ENCODE peak calls at places on chromosomes 16 and 17, in six cellular contexts. F is body of pancreas, G is cardiac muscle cell, R is GM23248, A is ovary, U is neuronal stem cell. Z is an unnamed sample.

GRCh38 chr16:442976-443375 is 17.5 kb downstream of the RAB11FIP3 start:
- DNase-seq in F (no peak), G (no peak), R (no peak), A (no peak), U (no peak), Z (no peak)

GRCh38 chr16:53817117-53817516 is 113.2 kb downstream of the FTO start:
- DNase-seq in F (peak), G (no peak), R (peak), A (no peak), U (no peak), Z (no peak)

GRCh38 chr16:54505479-54506247 is 219.1 kb upstream of the IRX3 start:
- DNase-seq in F (no peak), G (no peak), R (no peak), A (no peak), U (no peak), Z (no peak)

GRCh38 chr17:30519707-30520106 is 42.5 kb downstream of the GOSR1 start:
- DNase-seq in F (no peak), G (no peak), R (peak), A (no peak), U (no peak), Z (no peak)

GRCh38 chr16:379183-379960 is 2.4 kb downstream of the PGAP6 start:
- DNase-seq in F (peak), G (no peak), R (no peak), A (no peak), U (no peak), Z (no peak)

GRCh38 chr16:11283820-11284248 is 2.7 kb upstream of the PRM1 start:
- DNase-seq in F (no peak), G (peak), R (peak), A (no peak), U (no peak), Z (no peak)

GRCh38 chr16:49986351-49987124 is 38.5 kb upstream of the CNEP1R1 start:
- DNase-seq in F (no peak), G (no peak), R (peak), A (no peak), U (no peak), Z (no peak)

GRCh38 chr17:50183439-50184001 is 17.7 kb downstream of the SGCA start:
- DNase-seq in F (no peak), G (no peak), R (peak), A (no peak), U (no peak), Z (no peak)

GRCh38 chr16:47055136-47055885 is 81.8 kb upstream of the DNAJA2 start:
- DNase-seq in F (no peak), G (no peak), R (no peak), A (no peak), U (no peak), Z (no peak)

GRCh38 chr17:4960279-4960922 is 7.2 kb downstream of the SPAG7 start:
- DNase-seq in F (no peak), G (no peak), R (no peak), A (no peak), U (no peak), Z (no peak)

DNA sequence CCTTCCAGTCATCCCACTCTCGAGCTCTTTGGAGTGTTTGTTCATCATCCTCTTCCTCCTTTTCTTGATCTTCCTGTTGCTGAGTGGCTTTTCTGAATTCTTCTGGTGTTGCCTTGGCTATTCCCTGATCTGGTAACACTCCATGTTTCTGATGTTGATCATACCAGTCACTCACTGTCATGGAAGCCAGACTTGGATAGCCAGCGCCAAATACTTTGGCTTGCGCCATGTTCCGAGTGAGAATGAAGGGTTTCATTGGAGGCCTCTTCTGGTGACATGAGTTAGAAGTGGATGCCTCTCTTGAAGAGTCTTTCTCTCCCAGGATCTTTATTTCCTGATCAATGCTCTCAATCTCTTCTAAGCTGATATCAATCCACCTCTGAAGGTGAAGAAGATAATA is 31.2 kb downstream of the TEX14 start:
- DNase-seq in F (no peak), G (no peak), R (no peak), A (no peak), U (no peak), Z (no peak)
- H3K4me3 ChIP-seq in F (no peak), G (no peak), R (no peak), A (no peak), U (no peak), Z (no peak)

GRCh38 chr17:57817299-57817698 is 32.5 kb downstream of the MRPS23 start:
- DNase-seq in F (no peak), G (no peak), R (no peak), A (no peak), U (no peak), Z (no peak)

GRCh38 chr17:57823469-57824401 is 26.1 kb downstream of the MRPS23 start:
- DNase-seq in F (no peak), G (no peak), R (peak), A (no peak), U (no peak), Z (no peak)

GRCh38 chr17:57818066-57818465 is 31.8 kb downstream of the MRPS23 start:
- DNase-seq in F (no peak), G (no peak), R (no peak), A (no peak), U (no peak), Z (no peak)

GRCh38 chr17:57819867-57820266 is 30.0 kb downstream of the MRPS23 start:
- DNase-seq in F (no peak), G (no peak), R (no peak), A (no peak), U (no peak), Z (no peak)

DNA sequence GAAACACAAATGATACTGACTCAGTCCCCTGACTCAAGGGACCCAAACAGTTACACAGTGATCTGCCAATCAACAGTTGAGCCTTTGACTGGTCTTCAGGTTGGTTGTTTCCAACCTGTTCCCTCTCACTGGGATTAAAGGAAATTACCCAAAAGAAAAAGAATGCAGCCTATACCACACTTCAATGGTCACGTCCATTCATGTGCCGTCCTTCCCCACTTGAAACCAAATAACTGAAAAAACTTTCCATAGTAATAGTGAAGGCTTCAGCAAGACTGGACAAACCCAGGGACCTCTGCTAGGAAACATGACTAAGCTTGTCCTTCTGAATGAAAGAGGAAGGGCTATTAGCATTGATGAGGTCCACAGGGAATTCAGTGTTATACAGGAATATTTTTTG is 30.6 kb downstream of the MRPS23 start:
- DNase-seq in F (no peak), G (no peak), R (no peak), A (no peak), U (no peak), Z (no peak)
- H3K27ac ChIP-seq in F (no peak), G (no peak), R (no peak), A (no peak), U (no peak), Z (no peak)

DNA sequence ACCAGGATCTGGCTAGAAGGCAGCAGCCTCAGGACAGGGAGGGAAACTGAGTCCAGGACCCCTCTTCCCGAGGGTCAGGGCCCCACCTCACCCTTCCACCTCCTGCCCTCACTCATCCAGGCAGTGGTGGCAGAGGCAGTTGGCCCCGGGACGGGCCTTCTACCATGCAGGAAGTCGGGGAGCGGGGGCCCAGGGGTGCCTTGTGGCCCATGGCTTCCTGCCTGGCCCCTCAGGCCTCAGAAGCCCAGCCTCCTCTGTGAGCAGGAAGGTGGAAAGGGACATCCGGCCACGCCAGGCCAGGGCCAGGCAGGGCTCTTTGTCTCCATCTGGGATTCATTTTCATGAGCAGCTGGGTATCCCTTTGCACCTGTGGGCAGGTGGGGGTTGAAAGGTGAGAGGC is 58.5 kb downstream of the BAHCC1 start:
- DNase-seq in F (no peak), G (no peak), R (no peak), A (no peak), U (no peak), Z (no peak)
- H3K4me3 ChIP-seq in F (no peak), G (no peak), R (no peak), A (no peak), U (no peak), Z (no peak)

GRCh38 chr16:31090540-31090939 is 1.8 kb upstream of the PRSS53 start:
- DNase-seq in F (no peak), G (no peak), R (peak), A (no peak), U (no peak), Z (no peak)
- H3K27ac ChIP-seq in F (no peak), G (no peak), R (peak), A (no peak), U (no peak), Z (no peak)

DNA sequence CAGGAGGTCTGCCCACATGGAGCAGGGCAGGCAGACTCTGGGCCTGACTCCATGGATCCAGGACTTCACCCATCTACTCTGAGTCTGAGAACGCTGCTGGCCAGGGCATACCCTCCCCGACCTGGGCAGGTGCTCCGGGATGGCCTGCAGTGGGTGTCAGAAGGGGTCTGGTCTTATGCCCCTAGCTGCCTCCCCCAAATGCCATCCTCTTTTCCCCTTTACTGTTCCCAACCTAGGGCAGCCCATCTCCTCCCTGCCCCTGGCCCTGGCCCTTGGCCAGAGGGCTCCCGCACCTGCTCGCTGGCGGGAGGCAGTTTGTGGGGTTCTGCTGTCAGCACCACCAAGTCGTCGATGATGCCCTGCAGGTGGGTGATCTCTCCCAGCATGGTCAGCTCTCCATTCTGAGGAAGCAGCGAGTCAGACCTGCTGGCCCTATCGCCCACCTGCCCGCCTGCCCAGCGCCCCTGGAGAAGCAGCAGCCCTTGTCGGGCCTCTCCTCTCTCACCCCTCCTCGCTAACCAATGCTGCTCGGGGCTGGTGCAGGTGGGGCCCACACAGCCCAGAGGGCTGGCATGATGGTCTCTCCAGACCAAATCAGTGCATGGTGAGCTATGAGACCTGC is 8.2 kb downstream of the MTSS2 start:
- DNase-seq in F (no peak), G (no peak), R (no peak), A (peak), U (no peak), Z (no peak)
- H3K4me3 ChIP-seq in F (no peak), G (no peak), R (no peak), A (no peak), U (no peak), Z (no peak)

DNA sequence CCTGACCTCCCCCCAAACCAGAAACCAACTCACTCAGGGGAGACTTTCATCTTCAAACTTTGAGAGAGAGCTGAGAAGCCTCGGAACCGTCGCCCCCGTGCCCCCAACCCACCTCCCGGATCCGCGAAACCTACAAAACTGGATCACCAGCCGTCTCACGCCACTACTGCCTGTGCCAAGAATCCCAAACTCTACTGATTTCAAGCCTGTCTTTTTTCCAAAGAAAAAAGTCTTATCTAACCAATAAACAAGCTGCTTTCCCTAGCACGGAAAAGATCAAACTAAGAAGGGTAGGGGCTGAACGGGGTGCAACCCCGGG is 2.0 kb downstream of the AXIN2 start:
- DNase-seq in F (no peak), G (no peak), R (peak), A (no peak), U (no peak), Z (no peak)
- H3K27ac ChIP-seq in F (no peak), G (peak), R (no peak), A (peak), U (no peak), Z (peak)

Z was measured in dorsolateral prefrontal cortex.